ENCODE peak calls at places on chromosomes 11 and 22, in five cellular contexts. F is tibial artery; Z is transverse colon; I is CD8-positive, alpha-beta memory T cell; V is psoas muscle. A is an unnamed sample.

GRCh38 chr11:64340671-64341335 is 799 bp downstream of the CCDC88B start:
- DNase-seq in I (peak), F (peak), Z (peak), V (no peak), A (peak)

GRCh38 chr11:133663135-133663534 is 130.8 kb upstream of the OPCML start:
- DNase-seq in V (no peak), F (no peak), I (no peak), Z (no peak), A (no peak)

GRCh38 chr11:3913921-3914320 is 58.5 kb downstream of the STIM1 start:
- DNase-seq in V (no peak), I (no peak), Z (no peak), F (no peak), A (no peak)

GRCh38 chr11:44528103-44528502 is 37.4 kb upstream of the CD82 start:
- DNase-seq in V (no peak), F (no peak), Z (no peak), I (no peak), A (peak)

GRCh38 chr11:46906596-46906995 is 11.8 kb downstream of the LRP4 start:
- DNase-seq in V (no peak), Z (no peak), F (no peak), I (no peak), A (no peak)

GRCh38 chr11:45818961-45819605 is 14.1 kb downstream of the SLC35C1 start:
- DNase-seq in Z (no peak), F (peak), V (no peak), I (no peak), A (no peak)

GRCh38 chr22:18983120-18983651 is 47.1 kb upstream of the PRODH start:
- DNase-seq in V (no peak), F (no peak), I (no peak), Z (no peak), A (peak)

GRCh38 chr22:41369089-41369745 is 12.5 kb upstream of the TEF start:
- DNase-seq in V (no peak), I (no peak), F (no peak), Z (no peak), A (no peak)

GRCh38 chr11:59818572-59818971 is 8.0 kb upstream of the MRPL16 start:
- DNase-seq in I (no peak), V (no peak), Z (no peak), F (no peak), A (no peak)

GRCh38 chr11:110031171-110031570 is 62.0 kb upstream of the ZC3H12C start:
- DNase-seq in V (no peak), F (no peak), I (no peak), Z (no peak), A (no peak)

GRCh38 chr11:73622920-73623593 is 23.3 kb upstream of the PLEKHB1 start:
- DNase-seq in I (no peak), Z (no peak), V (no peak), F (no peak), A (no peak)

GRCh38 chr11:17543574-17544180 is 539 bp downstream of the USH1C start:
- DNase-seq in I (no peak), F (no peak), Z (peak), V (no peak), A (peak)

GRCh38 chr11:47980907-47981621 is 705 bp downstream of the PTPRJ start:
- DNase-seq in I (peak), Z (peak), V (peak), F (no peak), A (peak)

GRCh38 chr11:2530855-2531200 is 86.0 kb downstream of the KCNQ1 start:
- DNase-seq in F (peak), I (no peak), Z (peak), V (peak), A (peak)

GRCh38 chr11:92384807-92385206 is 160.2 kb downstream of the FAT3 start:
- DNase-seq in Z (no peak), I (no peak), F (no peak), V (no peak), A (no peak)

GRCh38 chr22:24580276-24580675 is 12.6 kb downstream of the LRRC75B start:
- DNase-seq in I (no peak), Z (no peak), V (no peak), F (no peak), A (no peak)

GRCh38 chr11:68688881-68689280 is 4.5 kb downstream of the GAL start:
- DNase-seq in F (no peak), V (no peak), Z (no peak), I (no peak), A (no peak)

GRCh38 chr11:11701070-11701469 is 79.3 kb upstream of the GALNT18 start:
- DNase-seq in I (no peak), F (no peak), V (no peak), Z (no peak), A (no peak)

GRCh38 chr11:61160487-61161189 is 588 bp downstream of the VPS37C start:
- DNase-seq in I (no peak), F (no peak), Z (no peak), V (no peak), A (no peak)

GRCh38 chr22:45210577-45211431 is 29.9 kb downstream of the KIAA0930 start:
- DNase-seq in F (no peak), I (no peak), Z (no peak), V (no peak), A (peak)

GRCh38 chr11:2377511-2378443 is 667 bp downstream of the CD81 start:
- DNase-seq in Z (peak), F (peak), I (peak), V (peak), A (peak)

GRCh38 chr11:34318111-34319037 is 39.4 kb downstream of the ABTB2 start:
- DNase-seq in F (no peak), Z (peak), V (no peak), I (no peak), A (no peak)

GRCh38 chr11:105923252-105923651 is 98.8 kb downstream of the MSANTD4 start:
- DNase-seq in F (no peak), V (no peak), I (no peak), Z (no peak), A (no peak)

GRCh38 chr22:28703436-28703835 is 23.8 kb upstream of the TTC28 start:
- DNase-seq in F (no peak), Z (no peak), I (no peak), V (no peak), A (no peak)

GRCh38 chr11:130434521-130435223 is 6.3 kb upstream of the ADAMTS8 start:
- DNase-seq in F (peak), Z (peak), I (peak), V (peak), A (peak)

GRCh38 chr22:29621761-29622526 is 18.5 kb downstream of the NF2 start:
- DNase-seq in I (no peak), V (no peak), Z (no peak), F (no peak), A (no peak)

GRCh38 chr22:26707090-26707489 is 49.7 kb downstream of the MIAT start:
- DNase-seq in Z (no peak), F (no peak), I (no peak), V (no peak), A (no peak)

GRCh38 chr22:26949193-26949592 is 291.8 kb downstream of the MIAT start:
- DNase-seq in F (no peak), V (no peak), I (no peak), Z (no peak), A (no peak)

GRCh38 chr11:8838248-8838647 is 72.7 kb upstream of the AKIP1 start:
- DNase-seq in Z (no peak), I (no peak), F (no peak), V (no peak), A (no peak)

GRCh38 chr11:72585762-72586590 is 88.2 kb downstream of the PDE2A start:
- DNase-seq in V (no peak), Z (peak), I (peak), F (peak), A (peak)

GRCh38 chr11:100969008-100969407 is 160.6 kb downstream of the PGR start:
- DNase-seq in F (no peak), Z (no peak), I (no peak), V (no peak), A (no peak)
- H3K27ac ChIP-seq in F (no peak), Z (no peak), I (no peak), V (no peak), A (no peak)

GRCh38 chr22:49168219-49168813 is 659.4 kb downstream of the BRD1 start:
- DNase-seq in V (no peak), F (no peak), I (no peak), Z (no peak), A (peak)
- H3K27ac ChIP-seq in V (no peak), F (no peak), I (no peak), Z (no peak), A (no peak)

GRCh38 chr22:38490475-38490874 is 15.6 kb downstream of the DDX17 start:
- DNase-seq in Z (no peak), F (no peak), V (no peak), I (no peak), A (no peak)

GRCh38 chr22:38489561-38490133 is 16.5 kb downstream of the DDX17 start:
- DNase-seq in Z (no peak), V (no peak), F (no peak), I (no peak), A (no peak)

GRCh38 chr22:38490915-38491314 is 15.2 kb downstream of the DDX17 start:
- DNase-seq in Z (peak), F (peak), I (no peak), V (peak), A (peak)

GRCh38 chr22:38487946-38488345 is 18.2 kb downstream of the DDX17 start:
- DNase-seq in V (no peak), I (no peak), Z (no peak), F (no peak), A (no peak)

GRCh38 chr22:38489142-38489541 is 17.0 kb downstream of the DDX17 start:
- DNase-seq in I (no peak), V (no peak), F (no peak), Z (no peak), A (no peak)
- H3K27ac ChIP-seq in I (no peak), V (no peak), F (no peak), Z (no peak), A (no peak)

GRCh38 chr11:18699848-18700261 is 1.3 kb downstream of the TMEM86A start:
- DNase-seq in F (peak), I (no peak), V (no peak), Z (no peak), A (no peak)
- H3K27ac ChIP-seq in F (peak), I (no peak), V (peak), Z (no peak), A (no peak)